ENCODE peak calls at places on chromosomes 12 and 14, in eight cellular contexts. D, L, A, E, N, I, S and K are unnamed samples.

GRCh38 chr14:63686926-63687325 is 40.9 kb downstream of the SGPP1 start:
- DNase-seq in D (no peak), L (no peak), A (no peak), E (no peak), N (no peak), I (no peak), S (no peak), K (no peak)

GRCh38 chr12:15534870-15535269 is 212.6 kb downstream of the PTPRO start:
- DNase-seq in D (no peak), L (no peak), A (peak; percentile 64), E (no peak), N (no peak), I (no peak), S (peak; percentile 53), K (no peak)

GRCh38 chr12:50167026-50167742 is at the start of gene CERS5:
- DNase-seq in D (peak; percentile 98), L (peak; percentile 99), A (peak; percentile 98), E (peak; percentile 99), N (peak; percentile 99), I (peak; percentile 98), S (peak; percentile 98), K (peak; percentile 99)

GRCh38 chr12:123115409-123116111 is 35.3 kb downstream of the PITPNM2 start:
- DNase-seq in D (peak; percentile 78), L (no peak), A (peak; percentile 98), E (peak; percentile 52), N (peak; percentile 91), I (peak; percentile 88), S (peak; percentile 97), K (no peak)

GRCh38 chr12:85029456-85029855 is 6.6 kb downstream of the TSPAN19 start:
- DNase-seq in D (no peak), L (no peak), A (peak; percentile 59), E (no peak), N (peak; percentile 47), I (no peak), S (peak; percentile 36), K (no peak)

GRCh38 chr14:105178069-105178867 is 2.8 kb downstream of the NUDT14 start:
- DNase-seq in D (no peak), L (no peak), A (no peak), E (no peak), N (no peak), I (no peak), S (no peak), K (no peak)

GRCh38 chr14:99822166-99822527 is 28.9 kb downstream of the EML1 start:
- DNase-seq in D (no peak), L (no peak), A (peak; percentile 7), E (no peak), N (no peak), I (no peak), S (peak; percentile 23), K (no peak)

GRCh38 chr12:105032703-105033357 is 46.7 kb downstream of the NOPCHAP1 start:
- DNase-seq in D (no peak), L (no peak), A (no peak), E (no peak), N (no peak), I (no peak), S (peak; percentile 31), K (no peak)

GRCh38 chr12:1217191-1217949 is 226.3 kb downstream of the ERC1 start:
- DNase-seq in D (peak; percentile 17), L (no peak), A (peak; percentile 82), E (no peak), N (peak; percentile 78), I (peak; percentile 71), S (peak; percentile 54), K (no peak)

GRCh38 chr12:110704231-110704630 is 15.3 kb upstream of the HVCN1 start:
- DNase-seq in D (no peak), L (no peak), A (no peak), E (no peak), N (no peak), I (no peak), S (no peak), K (no peak)

GRCh38 chr14:55438066-55438683 is 2.2 kb downstream of the TBPL2 start:
- DNase-seq in D (peak; percentile 20), L (no peak), A (peak; percentile 74), E (no peak), N (peak; percentile 71), I (peak; percentile 58), S (peak; percentile 66), K (no peak)

GRCh38 chr14:56004323-56004722 is 113.9 kb upstream of the PELI2 start:
- DNase-seq in D (no peak), L (no peak), A (no peak), E (no peak), N (no peak), I (no peak), S (no peak), K (no peak)

GRCh38 chr12:71216725-71217579 is 59.2 kb upstream of the TSPAN8 start:
- DNase-seq in D (no peak), L (peak; percentile 21), A (peak; percentile 26), E (no peak), N (peak; percentile 5), I (peak; percentile 2), S (peak; percentile 15), K (no peak)

GRCh38 chr12:124550123-124551089 is 17.0 kb downstream of the NCOR2 start:
- DNase-seq in D (no peak), L (no peak), A (no peak), E (no peak), N (peak; percentile 40), I (no peak), S (no peak), K (peak; percentile 54)

GRCh38 chr12:110917467-110917866 is 2.9 kb downstream of the MYL2 start:
- DNase-seq in D (no peak), L (no peak), A (no peak), E (no peak), N (peak; percentile 62), I (peak; percentile 55), S (peak; percentile 26), K (no peak)

GRCh38 chr12:43238281-43238680 is 313.7 kb downstream of the ADAMTS20 start:
- DNase-seq in D (no peak), L (no peak), A (no peak), E (no peak), N (no peak), I (peak; percentile 5), S (no peak), K (no peak)

GRCh38 chr14:60691383-60692113 is 32.6 kb downstream of the SIX4 start:
- DNase-seq in D (no peak), L (no peak), A (no peak), E (no peak), N (no peak), I (no peak), S (no peak), K (no peak)

GRCh38 chr14:45650754-45651153 is 397.8 kb upstream of the MIS18BP1 start:
- DNase-seq in D (no peak), L (no peak), A (no peak), E (no peak), N (no peak), I (no peak), S (no peak), K (no peak)
- TF ChIP-seq CTCF in D (no peak), L (no peak), A (no peak), E (no peak), N (no peak), I (no peak), S (no peak), K (no peak)

DNA sequence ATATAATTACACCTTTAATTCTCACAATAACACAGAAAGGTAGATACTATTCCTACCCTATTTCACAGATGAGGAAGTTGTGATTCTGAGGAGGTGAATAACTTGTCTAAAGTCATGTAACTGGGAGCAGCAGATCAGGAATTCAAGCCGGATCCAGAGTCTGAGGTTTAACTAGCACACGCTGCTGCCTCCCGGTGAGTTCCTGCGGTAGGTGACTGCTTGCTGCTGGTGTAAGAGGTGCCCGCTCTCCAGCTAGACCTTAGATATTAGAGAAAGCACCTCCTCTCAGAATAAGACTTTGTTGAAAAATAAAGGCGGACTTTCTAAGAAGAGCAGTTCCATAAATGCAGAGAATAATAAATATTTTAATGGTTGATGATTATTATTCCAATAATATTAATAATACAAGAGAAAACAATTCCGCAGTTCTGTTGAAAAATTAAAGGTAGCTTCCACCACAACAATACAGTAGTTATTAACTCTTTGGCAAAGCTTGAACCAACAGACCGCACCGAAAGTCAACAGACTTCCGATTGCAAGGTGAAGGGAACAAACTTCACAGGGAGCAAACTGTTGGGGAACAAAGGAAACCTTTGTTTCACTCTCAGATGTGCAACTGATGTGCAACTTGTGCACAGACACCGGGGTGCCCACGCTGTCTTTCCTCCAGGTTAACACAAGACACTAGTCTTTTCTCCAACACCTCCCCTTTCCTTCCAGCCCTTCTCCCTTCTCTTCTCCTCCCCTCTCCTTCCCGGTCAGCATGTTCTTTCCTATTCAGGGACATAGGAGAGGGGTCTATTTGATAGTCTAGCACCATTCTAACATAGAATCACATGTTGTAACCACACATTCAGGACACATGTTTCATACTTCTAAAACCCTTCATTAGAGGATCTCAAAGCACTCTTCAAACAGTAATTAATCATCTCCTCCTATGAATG is 73.2 kb upstream of the EGLN3 start:
- DNase-seq in D (no peak), L (no peak), A (no peak), E (no peak), N (no peak), I (no peak), S (no peak), K (no peak)
- TF ChIP-seq CTCF in D (no peak), L (no peak), A (no peak), E (no peak), N (no peak), I (no peak), S (no peak), K (no peak)

GRCh38 chr14:102913341-102914211 is 8.9 kb upstream of the AMN start:
- DNase-seq in D (no peak), L (no peak), A (no peak), E (no peak), N (no peak), I (no peak), S (no peak), K (no peak)
- TF ChIP-seq CTCF in D (no peak), L (no peak), A (no peak), E (no peak), N (no peak), I (peak; percentile 23), S (no peak), K (no peak)

DNA sequence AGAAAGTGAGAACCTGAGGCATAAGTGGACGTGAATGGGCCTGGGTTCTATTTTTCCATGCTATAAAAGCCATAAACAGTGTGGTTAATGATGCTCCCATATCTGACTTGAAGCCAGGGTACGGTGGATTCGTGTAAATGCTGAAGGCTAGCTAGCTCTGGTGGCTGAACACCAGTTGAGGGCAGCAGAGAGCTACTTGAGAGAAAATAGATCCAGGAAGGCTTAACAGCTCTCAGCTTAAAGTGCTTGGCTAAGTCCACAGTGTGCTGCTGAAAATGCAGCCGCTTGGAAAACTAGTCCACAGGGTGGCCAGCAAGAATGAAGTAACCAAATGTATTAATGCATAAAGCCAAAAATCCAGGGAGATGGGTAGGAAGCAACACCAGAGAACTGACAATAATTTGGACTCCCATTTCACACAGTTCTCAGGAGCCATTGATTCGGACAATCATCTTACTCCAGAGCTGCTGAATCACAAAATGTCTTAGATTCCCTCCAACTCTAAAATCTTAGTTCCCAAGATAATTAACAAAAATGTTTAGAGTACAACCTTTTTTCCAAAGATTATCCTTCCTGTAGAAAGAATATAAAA is 15.0 kb upstream of the FOXG1 start:
- DNase-seq in D (no peak), L (peak; percentile 50), A (peak; percentile 63), E (no peak), N (peak; percentile 70), I (peak; percentile 24), S (peak; percentile 55), K (no peak)
- TF ChIP-seq CTCF in D (peak; percentile 53), L (no peak), A (peak; percentile 78), E (peak; percentile 50), N (peak; percentile 87), I (peak; percentile 86), S (peak; percentile 79), K (peak; percentile 51)

GRCh38 chr14:47332939-47333338 is 342.5 kb downstream of the MDGA2 start:
- DNase-seq in D (no peak), L (no peak), A (no peak), E (no peak), N (no peak), I (no peak), S (no peak), K (no peak)
- TF ChIP-seq CTCF in D (no peak), L (no peak), A (no peak), E (no peak), N (peak; percentile 10), I (no peak), S (no peak), K (no peak)